ENCODE peak calls at places on chromosome 17, in six cellular contexts. Y, A, M, D, B and I are unnamed samples.

GRCh38 chr17:72684405-72685020 is 408.0 kb downstream of the SLC39A11 start:
- DNase-seq in M (no peak), Y (no peak), D (no peak), B (no peak), A (no peak), I (no peak)

GRCh38 chr17:61178284-61178683 is 221.4 kb upstream of the TBX2 start:
- DNase-seq in Y (no peak), M (no peak), D (no peak), A (no peak), B (no peak), I (no peak)

GRCh38 chr17:50837286-50837979 is 2.0 kb downstream of the WFIKKN2 start:
- DNase-seq in D (no peak), Y (no peak), B (no peak), M (no peak), A (no peak), I (no peak)

GRCh38 chr17:18324140-18325049 is 9.3 kb downstream of the SMCR8 start:
- DNase-seq in A (no peak), B (no peak), Y (no peak), M (no peak), D (peak), I (no peak)

GRCh38 chr17:76544123-76544915 is 4.5 kb downstream of the PRCD start:
- DNase-seq in M (no peak), Y (no peak), D (peak), A (no peak), B (no peak), I (peak)

GRCh38 chr17:80778716-80779115 is 212.9 kb upstream of the CHMP6 start:
- DNase-seq in B (no peak), A (no peak), D (no peak), M (no peak), Y (no peak), I (no peak)

GRCh38 chr17:13367154-13367553 is 234.6 kb downstream of the HS3ST3A1 start:
- DNase-seq in B (no peak), M (no peak), A (no peak), D (no peak), Y (no peak), I (no peak)

GRCh38 chr17:79691931-79692330 is 38.8 kb upstream of the ENPP7 start:
- DNase-seq in M (no peak), A (no peak), D (peak), Y (no peak), B (no peak), I (peak)

GRCh38 chr17:78873519-78874340 is 29.3 kb downstream of the CEP295NL start:
- DNase-seq in B (no peak), D (no peak), M (no peak), A (no peak), Y (no peak), I (peak)

GRCh38 chr17:52170963-52171572 is 12.6 kb upstream of the CA10 start:
- DNase-seq in D (no peak), A (no peak), Y (no peak), M (peak), B (no peak), I (no peak)

GRCh38 chr17:77735341-77736206 is 222.9 kb upstream of the TNRC6C start:
- DNase-seq in Y (no peak), D (peak), A (peak), B (no peak), M (no peak), I (peak)